ENCODE peak calls at places on chromosome 1, in seven cellular contexts. Q is breast epithelium; B is stomach; G is A673; P is SJSA1; S is effector memory CD4-positive, alpha-beta T cell; W is lower lobe of right lung. C is an unnamed sample.
A peak's percentile ranks its signal among the peaks of the same experiment; 100 is the strongest.

GRCh38 chr1:223466156-223466555 is 72.9 kb downstream of the CCDC185 start:
- DNase-seq in G (no peak), W (no peak), B (no peak), Q (no peak), P (no peak), S (no peak), C (no peak)

GRCh38 chr1:38608202-38608864 is 251.2 kb downstream of the RRAGC start:
- DNase-seq in B (no peak), G (peak; percentile 91), P (peak; percentile 43), Q (no peak), S (no peak), W (no peak), C (no peak)

GRCh38 chr1:217048104-217048707 is 325.0 kb upstream of the ESRRG start:
- DNase-seq in B (no peak), P (no peak), W (no peak), S (no peak), G (peak; percentile 20), Q (no peak), C (no peak)

GRCh38 chr1:97070366-97070765 is 348.8 kb downstream of the PTBP2 start:
- DNase-seq in P (no peak), W (no peak), S (no peak), B (no peak), G (no peak), Q (no peak), C (no peak)

GRCh38 chr1:26696645-26697440 is 1.0 kb downstream of the ARID1A start:
- DNase-seq in B (peak; percentile 40), S (peak; percentile 55), Q (no peak), P (peak; percentile 39), G (no peak), W (peak; percentile 74), C (no peak)

GRCh38 chr1:116514708-116515525 is 55.9 kb downstream of the CD58 start:
- DNase-seq in S (peak; percentile 59), B (no peak), Q (no peak), G (no peak), P (no peak), W (peak; percentile 65), C (no peak)

GRCh38 chr1:204723131-204723787 is 37.7 kb upstream of the LRRN2 start:
- DNase-seq in W (no peak), S (no peak), P (no peak), B (no peak), Q (no peak), G (no peak), C (no peak)

GRCh38 chr1:7827134-7827955 is 25.5 kb downstream of the UTS2 start:
- DNase-seq in P (no peak), S (peak; percentile 21), Q (no peak), G (no peak), B (no peak), W (no peak), C (no peak)

GRCh38 chr1:22772054-22772453 is 61.4 kb downstream of the EPHB2 start:
- DNase-seq in W (no peak), Q (no peak), B (no peak), S (no peak), G (no peak), P (no peak), C (no peak)

GRCh38 chr1:151635479-151636072 is 23.7 kb downstream of the SNX27 start:
- DNase-seq in B (no peak), S (no peak), Q (no peak), W (no peak), P (peak; percentile 45), G (no peak), C (no peak)

GRCh38 chr1:36172983-36173382 is 17.0 kb downstream of the MAP7D1 start:
- DNase-seq in W (no peak), G (peak; percentile 44), Q (no peak), P (no peak), S (no peak), B (no peak), C (no peak)

GRCh38 chr1:154198756-154199562 is 7.1 kb upstream of the TPM3 start:
- DNase-seq in Q (no peak), P (peak; percentile 70), B (no peak), W (no peak), G (peak; percentile 82), S (peak; percentile 26), C (no peak)

GRCh38 chr1:152112101-152112884 is 3.0 kb downstream of the TCHH start:
- DNase-seq in S (no peak), P (peak; percentile 21), Q (no peak), G (peak; percentile 30), W (no peak), B (no peak), C (peak; percentile 18)

GRCh38 chr1:194076646-194077045 is 890.2 kb upstream of the B3GALT2 start:
- DNase-seq in S (no peak), P (no peak), G (peak; percentile 55), W (no peak), Q (no peak), B (no peak), C (no peak)

GRCh38 chr1:106721779-106722178 is 334.7 kb upstream of the PRMT6 start:
- DNase-seq in Q (no peak), G (no peak), P (no peak), W (no peak), B (no peak), S (no peak), C (no peak)

DNA sequence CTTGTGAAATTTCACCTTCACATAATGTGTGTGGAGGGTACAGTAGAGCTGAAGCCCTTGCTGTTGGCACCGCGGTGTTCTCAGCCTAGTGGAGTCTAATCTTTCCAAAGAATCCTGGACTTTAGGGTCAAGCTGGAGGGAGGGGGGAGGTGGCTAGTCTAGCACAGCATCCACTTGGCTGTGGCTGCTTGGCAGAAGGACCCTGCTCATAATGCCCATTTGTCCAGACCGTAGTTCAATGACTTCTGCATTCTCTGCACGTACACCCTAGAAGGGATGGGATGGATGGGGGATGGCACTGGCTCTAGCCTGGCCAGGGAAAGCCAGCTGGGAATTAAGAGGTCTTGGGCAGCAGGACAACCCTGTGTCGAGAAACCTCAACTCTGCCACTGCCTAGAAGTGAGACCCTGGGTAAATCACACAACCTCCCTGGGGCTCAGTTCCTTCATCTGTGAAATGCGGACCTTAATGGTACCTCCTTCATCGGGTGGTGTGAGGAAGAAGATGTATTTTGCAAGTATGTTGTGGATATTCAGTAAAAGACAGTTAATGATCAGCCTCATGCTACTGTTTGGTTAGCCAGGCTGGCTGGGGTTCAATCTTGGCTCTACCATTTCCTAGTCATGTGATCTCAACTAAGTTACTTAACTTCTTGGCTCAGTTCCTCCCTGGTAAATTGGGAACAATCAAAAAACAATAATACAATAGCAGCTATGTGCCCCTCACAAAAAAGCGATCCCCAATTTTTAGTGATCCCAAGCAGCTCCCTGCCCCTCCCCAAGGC is 27.2 kb upstream of the CLIC4 start:
- DNase-seq in S (no peak), Q (no peak), G (no peak), P (no peak), B (no peak), W (no peak), C (peak; percentile 88)
- H3K27ac ChIP-seq in S (no peak overlapping the region), Q (peak overlapping the region; percentile 75), G (no peak overlapping the region), P (peak overlapping the region; percentile 77), B (no peak overlapping the region), W (peak overlapping the region; percentile 71), C (peak overlapping the region; percentile 91)

DNA sequence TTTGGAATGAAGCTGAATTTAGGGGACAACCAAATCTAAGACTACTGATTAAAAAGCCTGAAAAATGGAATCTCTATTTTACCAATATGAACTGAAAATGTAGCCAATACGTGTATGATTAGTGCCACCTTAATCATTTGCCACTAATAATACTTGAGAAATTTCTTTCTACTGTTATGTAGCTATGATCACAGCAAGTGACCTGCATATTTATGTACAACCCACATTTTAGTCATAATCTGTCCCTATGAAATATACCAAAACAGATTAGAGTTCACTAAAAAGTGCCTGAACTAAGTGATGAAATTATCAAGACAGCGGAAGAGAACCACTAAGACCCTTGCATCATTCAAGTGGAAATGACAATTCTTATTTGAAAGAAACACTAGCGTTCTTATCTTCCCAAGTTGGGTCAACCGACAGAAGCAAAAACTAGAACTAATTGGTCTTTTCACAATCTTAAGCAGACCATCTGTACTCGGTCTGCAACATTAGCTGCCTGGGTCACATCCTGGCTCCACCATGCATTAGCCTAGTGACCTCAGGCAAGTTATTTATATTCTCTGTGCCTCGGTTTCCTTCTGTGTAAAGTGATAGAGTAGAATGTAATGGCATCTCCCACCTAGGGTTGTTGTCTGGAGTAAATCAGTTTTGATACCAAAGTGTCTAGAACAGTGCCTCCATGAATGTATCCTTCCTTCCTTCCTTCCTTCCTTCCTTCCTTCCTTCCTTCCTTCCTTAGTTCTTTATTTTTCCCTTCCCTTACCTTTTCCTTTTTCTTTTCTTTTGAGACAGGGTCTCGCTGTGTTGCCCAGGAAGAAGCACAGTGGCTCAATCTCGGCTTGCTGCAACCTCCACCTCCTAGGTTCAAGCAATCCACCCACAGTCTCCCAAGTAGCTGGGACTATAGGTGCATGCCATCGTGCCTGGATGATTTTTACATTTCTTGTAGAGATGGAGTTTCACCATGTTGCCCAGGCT is 6.1 kb downstream of the COLGALT2 start:
- DNase-seq in B (no peak), Q (no peak), P (no peak), G (peak; percentile 78), W (no peak), S (no peak), C (no peak)
- H3K27ac ChIP-seq in B (no peak overlapping the region), Q (no peak overlapping the region), P (no peak overlapping the region), G (peak overlapping the region; percentile 81), W (no peak overlapping the region), S (no peak overlapping the region), C (peak overlapping the region; percentile 3)

DNA sequence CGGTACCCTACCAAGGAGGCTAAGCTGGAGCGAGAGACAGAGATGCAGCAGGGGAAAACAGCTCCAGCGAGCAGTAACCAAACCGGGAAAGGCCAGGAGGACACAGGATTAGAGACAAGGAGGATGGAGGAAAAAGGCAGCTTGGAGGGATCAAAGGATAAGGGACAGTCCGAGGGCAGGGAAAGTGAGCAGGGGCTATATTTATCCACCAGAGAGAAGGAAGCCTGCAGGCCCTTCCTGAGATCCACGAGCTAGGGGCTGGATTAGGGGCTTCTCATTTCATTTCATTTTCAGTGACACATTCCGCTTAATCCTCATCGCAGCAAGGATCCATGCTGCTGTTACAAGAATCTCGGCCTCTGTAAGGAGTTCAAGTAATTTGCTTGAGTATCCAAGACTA is 33.8 kb upstream of the PRELP start:
- DNase-seq in B (no peak), Q (no peak), S (no peak), G (no peak), W (no peak), P (no peak), C (no peak)
- H3K27ac ChIP-seq in B (no peak overlapping the region), Q (no peak overlapping the region), S (no peak overlapping the region), G (no peak overlapping the region), W (peak overlapping the region; percentile 58), P (no peak overlapping the region), C (no peak overlapping the region)

GRCh38 chr1:178301141-178301540 is 195.6 kb downstream of the CLEC20A start:
- DNase-seq in S (no peak), G (no peak), P (no peak), Q (no peak), W (no peak), B (no peak), C (no peak)
- H3K27ac ChIP-seq in S (no peak overlapping the region), G (no peak overlapping the region), P (no peak overlapping the region), Q (no peak overlapping the region), W (no peak overlapping the region), B (no peak overlapping the region), C (no peak overlapping the region)

DNA sequence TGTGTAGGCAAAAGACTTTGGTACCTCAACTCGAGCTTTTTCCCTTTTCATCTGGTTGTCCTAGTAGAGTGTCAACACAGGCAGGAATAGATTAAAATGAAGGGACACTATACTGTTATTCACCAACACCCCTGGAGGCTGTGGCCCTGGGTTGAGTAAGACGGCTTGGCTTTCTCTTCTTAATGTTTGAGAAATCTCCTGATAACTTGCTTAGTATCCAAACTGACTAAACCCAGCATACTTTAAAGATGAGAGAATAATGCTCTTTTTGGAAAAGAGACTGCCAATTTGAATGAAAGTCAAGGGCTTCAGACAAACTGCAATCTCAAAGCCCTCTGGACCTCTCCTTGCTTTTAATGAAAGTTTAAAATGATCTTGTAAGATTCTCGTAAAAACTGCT is 2.6 kb upstream of the SLC30A1 start:
- DNase-seq in P (no peak), G (no peak), B (no peak), Q (no peak), W (no peak), S (no peak), C (no peak)
- H3K27ac ChIP-seq in P (peak overlapping the region; percentile 19), G (no peak overlapping the region), B (peak overlapping the region; percentile 43), Q (peak overlapping the region; percentile 87), W (peak overlapping the region; percentile 51), S (no peak overlapping the region), C (no peak overlapping the region)